ENCODE peak calls at places on chromosomes 6 and 20, in nine cellular contexts. M, J, L, Q, V, K, O, H and G are unnamed samples.

GRCh38 chr20:58261660-58262059 is 33.2 kb upstream of the ANKRD60 start:
- DNase-seq in M (no peak), J (no peak), L (no peak), Q (no peak), V (no peak), K (no peak), O (no peak), H (no peak), G (no peak)

GRCh38 chr20:59850018-59850641 is 83.3 kb downstream of the SYCP2 start:
- DNase-seq in M (peak), J (no peak), L (no peak), Q (no peak), V (no peak), K (peak), O (no peak), H (no peak), G (no peak)

GRCh38 chr6:23176883-23177282 is 607.5 kb downstream of the HDGFL1 start:
- DNase-seq in M (no peak), J (no peak), L (no peak), Q (no peak), V (no peak), K (no peak), O (no peak), H (no peak), G (no peak)

GRCh38 chr6:36120979-36121706 is 9.2 kb upstream of the MAPK13 start:
- DNase-seq in M (no peak), J (no peak), L (no peak), Q (peak), V (peak), K (no peak), O (peak), H (no peak), G (no peak)

GRCh38 chr6:159973951-159974350 is 5.1 kb downstream of the IGF2R start:
- DNase-seq in M (peak), J (no peak), L (no peak), Q (no peak), V (no peak), K (no peak), O (no peak), H (no peak), G (peak)

GRCh38 chr6:89449182-89449581 is 16.2 kb downstream of the ANKRD6 start:
- DNase-seq in M (no peak), J (no peak), L (no peak), Q (no peak), V (no peak), K (no peak), O (no peak), H (no peak), G (no peak)

GRCh38 chr6:12967686-12968085 is 251.1 kb downstream of the PHACTR1 start:
- DNase-seq in M (no peak), J (no peak), L (no peak), Q (no peak), V (no peak), K (no peak), O (no peak), H (no peak), G (no peak)

GRCh38 chr20:22582386-22582959 is 1.9 kb downstream of the FOXA2 start:
- DNase-seq in M (no peak), J (no peak), L (no peak), Q (no peak), V (no peak), K (no peak), O (no peak), H (no peak), G (no peak)

GRCh38 chr20:47063407-47063806 is 168.8 kb downstream of the EYA2 start:
- DNase-seq in M (no peak), J (no peak), L (no peak), Q (no peak), V (no peak), K (no peak), O (no peak), H (no peak), G (no peak)

GRCh38 chr6:90496191-90496590 is 90.7 kb downstream of the MAP3K7 start:
- DNase-seq in M (no peak), J (no peak), L (no peak), Q (no peak), V (no peak), K (no peak), O (no peak), H (no peak), G (no peak)

GRCh38 chr6:107740496-107741190 is 83.5 kb downstream of the SCML4 start:
- DNase-seq in M (no peak), J (no peak), L (no peak), Q (no peak), V (no peak), K (no peak), O (no peak), H (no peak), G (no peak)

GRCh38 chr6:150806790-150807189 is 58.7 kb upstream of the MTHFD1L start:
- DNase-seq in M (no peak), J (no peak), L (no peak), Q (no peak), V (no peak), K (no peak), O (no peak), H (no peak), G (no peak)

GRCh38 chr6:124963416-124964083 is 1.3 kb downstream of the RNF217 start:
- DNase-seq in M (peak), J (peak), L (no peak), Q (peak), V (no peak), K (no peak), O (no peak), H (no peak), G (no peak)

GRCh38 chr6:157755752-157756411 is 67.2 kb upstream of the SNX9 start:
- DNase-seq in M (no peak), J (no peak), L (no peak), Q (no peak), V (no peak), K (no peak), O (no peak), H (no peak), G (no peak)

GRCh38 chr20:60589624-60590023 is 631.4 kb downstream of the CDH26 start:
- DNase-seq in M (peak), J (no peak), L (no peak), Q (no peak), V (no peak), K (no peak), O (no peak), H (no peak), G (no peak)

GRCh38 chr6:150394053-150394875 is 25.5 kb downstream of the IYD start:
- DNase-seq in M (no peak), J (no peak), L (no peak), Q (no peak), V (no peak), K (no peak), O (no peak), H (no peak), G (no peak)

GRCh38 chr6:81929828-81930227 is 177.3 kb upstream of the TENT5A start:
- DNase-seq in M (peak), J (no peak), L (no peak), Q (no peak), V (no peak), K (no peak), O (no peak), H (no peak), G (no peak)

GRCh38 chr6:32940656-32941411 is at the start of gene HLA-DMB:
- DNase-seq in M (peak), J (peak), L (no peak), Q (peak), V (peak), K (peak), O (peak), H (no peak), G (peak)

GRCh38 chr20:57030611-57031600 is 235.5 kb downstream of the BMP7 start:
- DNase-seq in M (peak), J (no peak), L (no peak), Q (no peak), V (no peak), K (no peak), O (no peak), H (no peak), G (peak)

GRCh38 chr6:43953256-43953655 is 174.0 kb downstream of the MRPL14 start:
- DNase-seq in M (no peak), J (no peak), L (no peak), Q (no peak), V (no peak), K (no peak), O (no peak), H (no peak), G (no peak)

GRCh38 chr6:37822851-37823682 is 3.5 kb downstream of the ZFAND3 start:
- DNase-seq in M (no peak), J (no peak), L (no peak), Q (no peak), V (no peak), K (no peak), O (no peak), H (no peak), G (peak)

GRCh38 chr6:37819802-37820712 is 530 bp downstream of the ZFAND3 start:
- DNase-seq in M (peak), J (no peak), L (no peak), Q (peak), V (peak), K (peak), O (peak), H (peak), G (peak)

GRCh38 chr6:37819177-37819801 is at the start of gene ZFAND3:
- DNase-seq in M (peak), J (peak), L (peak), Q (peak), V (peak), K (peak), O (peak), H (peak), G (peak)

GRCh38 chr6:37820713-37821069 is 1.2 kb downstream of the ZFAND3 start:
- DNase-seq in M (no peak), J (no peak), L (no peak), Q (no peak), V (no peak), K (no peak), O (no peak), H (no peak), G (no peak)

DNA sequence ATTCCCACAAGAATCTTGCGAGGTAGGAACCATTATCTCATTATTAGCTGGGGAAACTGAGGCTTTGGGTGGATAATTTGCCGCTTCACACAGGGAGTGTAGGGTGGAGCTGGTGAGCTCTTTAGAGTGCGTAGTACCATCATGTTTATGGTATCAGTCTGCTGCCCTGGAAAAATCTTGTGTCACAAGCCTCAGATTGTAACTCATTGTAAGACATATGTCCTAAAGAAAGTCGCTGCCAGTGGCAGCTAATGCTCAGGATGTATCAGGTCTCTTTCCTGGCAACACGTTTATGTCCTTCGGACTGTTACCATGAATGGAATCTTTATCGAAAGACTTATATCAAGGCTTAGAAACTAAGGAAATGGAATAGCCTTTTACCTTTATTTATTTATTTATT is 1.9 kb downstream of the ZFAND3 start:
- DNase-seq in M (no peak), J (no peak), L (no peak), Q (no peak), V (no peak), K (no peak), O (no peak), H (no peak), G (no peak)
- H3K4me3 ChIP-seq in M (no peak), J (peak), L (peak), Q (no peak), V (no peak), K (no peak), O (peak), H (no peak), G (no peak)

GRCh38 chr6:152879681-152880080 is 103.2 kb downstream of the FBXO5 start:
- DNase-seq in M (no peak), J (no peak), L (no peak), Q (no peak), V (no peak), K (no peak), O (no peak), H (no peak), G (no peak)

GRCh38 chr6:152874267-152874666 is 108.6 kb downstream of the FBXO5 start:
- DNase-seq in M (no peak), J (no peak), L (no peak), Q (no peak), V (no peak), K (no peak), O (no peak), H (no peak), G (no peak)

DNA sequence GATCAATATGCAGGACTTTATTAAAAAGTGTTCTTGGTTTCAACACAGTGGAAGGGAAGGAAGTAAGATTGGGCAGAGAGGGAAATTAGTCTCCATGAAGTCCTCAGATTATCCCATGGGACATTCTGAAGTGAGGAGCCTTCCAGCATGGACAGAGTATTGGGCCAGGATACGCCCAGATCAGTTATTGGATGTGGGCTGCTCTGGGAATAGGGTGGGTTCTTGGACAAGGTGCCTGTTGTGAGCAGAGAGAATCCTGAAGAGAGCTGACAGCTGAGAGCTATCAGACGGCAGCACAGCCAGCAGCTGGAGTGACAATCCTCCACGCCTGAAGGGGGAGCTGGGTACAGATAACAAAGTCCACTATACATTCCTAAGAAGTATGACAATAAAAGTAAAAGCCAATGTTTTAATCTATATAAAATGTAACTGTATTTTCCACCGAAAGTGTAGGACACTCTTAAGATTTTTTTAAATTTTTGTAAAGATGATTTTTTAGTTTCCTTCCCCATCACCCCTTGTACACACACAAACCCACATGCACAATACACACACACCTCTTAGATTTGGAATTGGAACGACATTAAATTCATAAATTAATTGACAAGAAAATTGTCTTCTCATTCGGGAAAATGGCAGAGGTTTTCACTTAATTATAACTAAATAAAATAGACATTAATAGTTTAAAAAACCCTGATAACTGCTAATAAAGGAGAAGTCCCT is 107.8 kb downstream of the FBXO5 start:
- DNase-seq in M (no peak), J (no peak), L (no peak), Q (no peak), V (no peak), K (no peak), O (no peak), H (no peak), G (no peak)
- TF ChIP-seq CTCF in M (no peak), J (no peak), L (no peak), Q (no peak), V (no peak), K (no peak), O (no peak), H (no peak), G (peak)

DNA sequence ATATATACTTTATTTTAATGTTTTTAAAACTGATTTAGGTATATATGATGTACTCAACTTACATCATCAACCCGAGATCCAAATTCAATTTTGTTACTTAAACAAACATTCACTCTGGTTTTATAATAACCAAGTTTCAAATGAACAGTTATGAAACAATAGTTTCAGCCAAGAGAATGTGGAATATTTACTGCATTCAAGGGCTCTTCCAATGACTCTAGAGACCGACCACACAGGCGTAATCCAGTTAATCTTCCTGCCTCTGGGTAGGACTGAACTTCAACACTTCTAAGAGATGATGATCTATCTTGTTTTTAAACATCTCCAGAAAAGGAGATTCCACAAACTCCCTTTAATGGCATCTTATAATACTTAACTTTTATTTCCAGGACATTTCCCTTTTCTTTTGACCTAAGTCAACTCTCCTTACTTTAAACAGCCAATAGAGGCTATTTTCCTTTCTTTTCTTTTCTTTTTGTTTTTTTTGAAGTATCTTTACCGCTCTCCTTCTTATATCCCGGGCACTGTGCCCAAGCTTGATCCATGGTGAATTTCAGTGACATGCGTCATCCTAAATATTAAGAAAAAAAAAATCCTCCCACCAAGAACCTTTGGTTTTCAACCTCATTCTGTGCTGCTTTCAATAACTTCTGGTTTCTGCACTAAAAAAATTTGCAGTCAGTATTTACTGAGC is 110.1 kb downstream of the KIF13A start:
- DNase-seq in M (peak), J (peak), L (no peak), Q (no peak), V (no peak), K (no peak), O (no peak), H (no peak), G (peak)
- H3K27ac ChIP-seq in M (no peak), J (peak), L (no peak), Q (no peak), V (no peak), K (peak), O (no peak), H (no peak), G (peak)

GRCh38 chr20:44253528-44253927 is 6.4 kb downstream of the GDAP1L1 start:
- DNase-seq in M (no peak), J (no peak), L (no peak), Q (no peak), V (no peak), K (no peak), O (no peak), H (no peak), G (no peak)

GRCh38 chr20:44254073-44254472 is 7.0 kb downstream of the GDAP1L1 start:
- DNase-seq in M (no peak), J (no peak), L (no peak), Q (no peak), V (no peak), K (no peak), O (no peak), H (no peak), G (no peak)

GRCh38 chr20:44255942-44256341 is 8.8 kb downstream of the GDAP1L1 start:
- DNase-seq in M (no peak), J (no peak), L (no peak), Q (no peak), V (no peak), K (no peak), O (no peak), H (no peak), G (no peak)

GRCh38 chr20:44256961-44257360 is 9.9 kb downstream of the GDAP1L1 start:
- DNase-seq in M (no peak), J (no peak), L (no peak), Q (no peak), V (no peak), K (no peak), O (no peak), H (no peak), G (no peak)

DNA sequence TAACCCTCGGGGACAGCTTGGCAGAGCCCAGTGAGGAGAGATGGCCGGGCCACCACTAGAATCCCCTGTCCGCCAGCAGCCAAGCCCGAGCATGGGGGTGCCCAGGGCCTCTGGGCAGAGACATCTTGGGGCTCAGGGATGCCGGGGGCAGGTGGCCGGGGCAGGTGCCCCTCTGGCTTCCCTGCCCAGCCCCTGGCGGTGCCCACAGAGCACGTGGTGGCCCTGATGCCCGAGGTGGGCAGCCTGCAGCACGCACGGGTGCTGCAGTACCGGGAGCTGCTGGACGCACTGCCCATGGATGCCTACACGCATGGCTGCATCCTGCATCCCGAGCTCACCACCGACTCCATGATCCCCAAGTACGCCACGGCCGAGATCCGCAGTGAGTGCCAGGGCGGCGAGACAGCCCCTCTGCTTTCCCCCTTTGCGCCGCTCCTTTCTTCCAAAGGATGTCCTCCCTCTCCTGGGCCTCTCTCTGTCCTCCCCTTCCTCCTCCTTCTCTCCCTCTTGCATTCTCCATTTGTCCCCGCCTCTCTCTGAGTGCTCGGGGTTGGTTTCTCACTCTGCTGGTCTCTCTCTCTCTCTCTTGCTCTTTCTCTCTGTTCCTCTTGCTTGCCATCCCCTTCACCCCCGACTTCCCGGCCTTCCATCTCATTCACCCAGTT is 11.2 kb downstream of the GDAP1L1 start:
- DNase-seq in M (no peak), J (no peak), L (no peak), Q (no peak), V (no peak), K (no peak), O (no peak), H (no peak), G (no peak)
- H3K4me3 ChIP-seq in M (no peak), J (no peak), L (no peak), Q (no peak), V (no peak), K (no peak), O (no peak), H (no peak), G (no peak)

GRCh38 chr6:158805698-158806373 is 13.3 kb downstream of the EZR start:
- DNase-seq in M (no peak), J (no peak), L (no peak), Q (no peak), V (no peak), K (no peak), O (no peak), H (no peak), G (no peak)

GRCh38 chr6:158808918-158809678 is 10.1 kb downstream of the EZR start:
- DNase-seq in M (no peak), J (no peak), L (no peak), Q (peak), V (no peak), K (no peak), O (no peak), H (no peak), G (no peak)

GRCh38 chr6:158807515-158808441 is 11.4 kb downstream of the EZR start:
- DNase-seq in M (no peak), J (no peak), L (no peak), Q (no peak), V (no peak), K (no peak), O (no peak), H (no peak), G (no peak)

GRCh38 chr6:158810149-158811095 is 8.7 kb downstream of the EZR start:
- DNase-seq in M (no peak), J (no peak), L (no peak), Q (no peak), V (no peak), K (no peak), O (no peak), H (no peak), G (no peak)

DNA sequence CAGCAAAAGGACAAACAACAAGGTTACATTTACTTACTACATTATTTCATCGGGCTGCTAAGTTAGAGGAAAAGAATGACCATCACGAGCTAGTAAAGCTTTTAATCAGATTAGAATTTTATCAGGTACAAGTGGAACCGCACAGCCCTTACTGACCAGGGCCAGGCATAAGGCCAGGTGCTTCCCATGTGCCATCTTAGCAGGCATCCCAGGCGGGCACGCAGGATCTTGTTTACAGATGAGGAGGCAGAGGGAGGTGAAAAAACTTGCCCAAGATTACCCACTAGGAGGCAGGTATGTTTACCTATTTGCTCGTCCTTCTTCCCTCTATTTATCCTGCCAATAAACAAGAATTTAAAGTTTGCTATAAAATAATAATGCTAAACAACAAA is 10.7 kb downstream of the EZR start:
- DNase-seq in M (no peak), J (no peak), L (no peak), Q (no peak), V (no peak), K (no peak), O (no peak), H (no peak), G (no peak)
- TF ChIP-seq CTCF in M (no peak), J (no peak), L (no peak), Q (no peak), V (no peak), K (no peak), O (no peak), H (no peak), G (no peak)

GRCh38 chr20:33882481-33882880 is 71.3 kb downstream of the CHMP4B start:
- DNase-seq in M (no peak), J (no peak), L (no peak), Q (no peak), V (no peak), K (no peak), O (no peak), H (no peak), G (no peak)
- H3K27ac ChIP-seq in M (no peak), J (no peak), L (no peak), Q (no peak), V (no peak), K (no peak), O (no peak), H (no peak), G (no peak)